ENCODE peak calls at places on chromosomes 6 and 20, in four cellular contexts. H is activated CD4-positive, alpha-beta T cell treated with anti-CD3 and anti-CD28 coated beads, Interleukin-2, amount 10 ng/mL, durations not matched to agents 7 days and 5 days; L is NCI-H2081; Q is AG09309. R is an unnamed sample.

GRCh38 chr6:34056301-34056700 is 89.6 kb downstream of the GRM4 start:
- DNase-seq in H (no peak), L (no peak), Q (peak), R (peak)

GRCh38 chr20:14583413-14583812 is 246.0 kb upstream of the FLRT3 start:
- DNase-seq in Q (no peak), L (no peak), H (no peak), R (no peak)

GRCh38 chr6:133099573-133099972 is 141.6 kb upstream of the EYA4 start:
- DNase-seq in H (no peak), Q (peak), L (no peak), R (peak)

GRCh38 chr20:62931464-62931863 is 5.2 kb upstream of the DIDO1 start:
- DNase-seq in Q (no peak), L (no peak), H (no peak), R (no peak)

GRCh38 chr20:58478141-58478805 is 36.9 kb downstream of the APCDD1L start:
- DNase-seq in Q (no peak), H (no peak), L (no peak), R (no peak)

GRCh38 chr20:39986231-39986904 is 702.7 kb downstream of the MAFB start:
- DNase-seq in L (no peak), Q (no peak), H (no peak), R (peak)

GRCh38 chr6:152874846-152875568 is 107.8 kb downstream of the FBXO5 start:
- DNase-seq in Q (no peak), H (no peak), L (no peak), R (no peak)

GRCh38 chr6:105545947-105546710 is 143.2 kb upstream of the PREP start:
- DNase-seq in Q (peak), H (no peak), L (no peak), R (peak)

GRCh38 chr20:2165871-2166270 is 64.2 kb downstream of the STK35 start:
- DNase-seq in L (no peak), H (no peak), Q (no peak), R (no peak)

GRCh38 chr6:76840865-76841264 is 622.4 kb downstream of the HTR1B start:
- DNase-seq in Q (no peak), H (no peak), L (no peak), R (no peak)

GRCh38 chr20:32158943-32159660 is 48.4 kb downstream of the PLAGL2 start:
- DNase-seq in L (no peak), Q (no peak), H (no peak), R (peak)

GRCh38 chr6:33778475-33779121 is 10.3 kb downstream of the LEMD2 start:
- DNase-seq in L (no peak), Q (no peak), H (no peak), R (no peak)

GRCh38 chr6:1481326-1481725 is 92.0 kb downstream of the FOXF2 start:
- DNase-seq in H (no peak), Q (peak), L (no peak), R (peak)

GRCh38 chr6:22248513-22249308 is 48.1 kb downstream of the PRL start:
- DNase-seq in H (no peak), L (no peak), Q (peak), R (peak)

GRCh38 chr6:32109114-32109764 is at the start of gene TNXB:
- DNase-seq in H (no peak), Q (no peak), L (no peak), R (no peak)

GRCh38 chr6:84892666-84893065 is 128.3 kb upstream of the TBX18 start:
- DNase-seq in Q (peak), L (no peak), H (no peak), R (peak)

GRCh38 chr6:7914991-7915789 is 4.6 kb upstream of the TXNDC5 start:
- DNase-seq in H (no peak), Q (peak), L (no peak), R (peak)

GRCh38 chr6:215335-216034 is 76.8 kb upstream of the DUSP22 start:
- DNase-seq in H (peak), Q (no peak), L (no peak), R (no peak)

GRCh38 chr20:21101453-21102251 is 4.5 kb downstream of the LINC00237 start:
- DNase-seq in Q (no peak), H (no peak), L (no peak), R (no peak)

R was measured in fibroblast of pulmonary artery.